ENCODE peak calls at places on chromosome 13, in four cellular contexts. E, P, H and U are unnamed samples.

GRCh38 chr13:28485097-28485496 is 9.8 kb downstream of the FLT1 start:
- DNase-seq in P (no peak), E (no peak), H (no peak), U (no peak)

GRCh38 chr13:41565221-41565620 is 107.9 kb downstream of the RGCC start:
- DNase-seq in P (no peak), H (no peak), E (no peak), U (no peak)

GRCh38 chr13:102726430-102726829 is 31.6 kb upstream of the METTL21C start:
- DNase-seq in E (peak), H (no peak), P (no peak), U (no peak)

GRCh38 chr13:40982772-40983171 is 36.3 kb downstream of the ELF1 start:
- DNase-seq in H (no peak), P (peak), E (peak), U (no peak)

GRCh38 chr13:80055804-80056203 is 285.1 kb downstream of the SPRY2 start:
- DNase-seq in H (peak), E (no peak), P (no peak), U (no peak)

GRCh38 chr13:36551445-36551844 is 119.2 kb downstream of the CCNA1 start:
- DNase-seq in P (no peak), E (no peak), H (no peak), U (no peak)

GRCh38 chr13:94088742-94089141 is 390.7 kb downstream of the DCT start:
- DNase-seq in E (no peak), P (no peak), H (no peak), U (no peak)

GRCh38 chr13:70568571-70568970 is 460.3 kb upstream of the KLHL1 start:
- DNase-seq in P (no peak), H (peak), E (no peak), U (peak)

GRCh38 chr13:28659611-28659970 is 661 bp downstream of the POMP start:
- DNase-seq in P (no peak), E (peak), H (no peak), U (no peak)